ENCODE peak calls at places on chromosomes 12 and 14, in four cellular contexts. Z is thoracic aorta, N is thyroid gland, L is ovary. X is an unnamed sample.

GRCh38 chr12:66232258-66232657 is 43.2 kb downstream of the IRAK3 start:
- DNase-seq in Z (no peak), N (no peak), L (no peak), X (no peak)

GRCh38 chr14:101590062-101590461 is 28.8 kb downstream of the DIO3 start:
- DNase-seq in Z (no peak), N (no peak), L (no peak), X (no peak)

GRCh38 chr12:66379613-66380012 is 77.3 kb downstream of the HELB start:
- DNase-seq in Z (no peak), N (no peak), L (no peak), X (no peak)

GRCh38 chr12:106736051-106736957 is 38.2 kb upstream of the RIC8B start:
- DNase-seq in Z (no peak), N (peak), L (no peak), X (no peak)

GRCh38 chr12:24709201-24709600 is 239.7 kb downstream of the BCAT1 start:
- DNase-seq in Z (no peak), N (no peak), L (no peak), X (no peak)

GRCh38 chr12:93763746-93764147 is 86.6 kb downstream of the CRADD start:
- DNase-seq in Z (no peak), N (no peak), L (no peak), X (no peak)

GRCh38 chr12:120849765-120850164 is 54.4 kb downstream of the SPPL3 start:
- DNase-seq in Z (no peak), N (peak), L (no peak), X (no peak)

GRCh38 chr14:76500011-76500410 is 124.1 kb downstream of the ESRRB start:
- DNase-seq in Z (no peak), N (peak), L (no peak), X (no peak)

GRCh38 chr12:121120323-121120722 is 12.4 kb upstream of the P2RX7 start:
- DNase-seq in Z (no peak), N (no peak), L (no peak), X (no peak)

GRCh38 chr12:89060133-89060532 is 292.2 kb downstream of the DUSP6 start:
- DNase-seq in Z (no peak), N (no peak), L (no peak), X (no peak)

GRCh38 chr12:132453361-132454133 is 36.4 kb upstream of the FBRSL1 start:
- DNase-seq in Z (no peak), N (no peak), L (no peak), X (no peak)

GRCh38 chr14:69153848-69154208 is 909 bp upstream of the DCAF5 start:
- DNase-seq in Z (no peak), N (peak), L (peak), X (no peak)

GRCh38 chr12:97075583-97076268 is 168.7 kb downstream of the NEDD1 start:
- DNase-seq in Z (no peak), N (no peak), L (no peak), X (no peak)

GRCh38 chr14:30283822-30284446 is 275.0 kb upstream of the G2E3 start:
- DNase-seq in Z (no peak), N (peak), L (no peak), X (no peak)

GRCh38 chr12:3364226-3364625 is 126.8 kb upstream of the PRMT8 start:
- DNase-seq in Z (no peak), N (no peak), L (no peak), X (no peak)

GRCh38 chr12:2092890-2093289 is 40.1 kb downstream of the CACNA1C start:
- DNase-seq in Z (peak), N (no peak), L (no peak), X (no peak)

GRCh38 chr12:25845415-25845814 is 113.1 kb upstream of the RASSF8 start:
- DNase-seq in Z (no peak), N (no peak), L (no peak), X (no peak)

GRCh38 chr12:12685305-12685704 is 10.7 kb downstream of the GPR19 start:
- DNase-seq in Z (no peak), N (no peak), L (no peak), X (no peak)

GRCh38 chr14:102320033-102320660 is 601 bp downstream of the ZNF839 start:
- DNase-seq in Z (no peak), N (peak), L (peak), X (no peak)

GRCh38 chr14:36518031-36518585 is 1.9 kb downstream of the NKX2-1 start:
- DNase-seq in Z (no peak), N (no peak), L (no peak), X (no peak)

GRCh38 chr12:30839643-30840190 is 85.0 kb upstream of the CAPRIN2 start:
- DNase-seq in Z (no peak), N (no peak), L (no peak), X (no peak)

GRCh38 chr14:101496779-101497420 is 64.4 kb upstream of the DIO3 start:
- DNase-seq in Z (no peak), N (no peak), L (peak), X (no peak)

GRCh38 chr14:106657460-106657859 is 1131.1 kb downstream of the TMEM121 start:
- DNase-seq in Z (no peak), N (no peak), L (no peak), X (no peak)
- TF ChIP-seq CTCF in Z (no peak), N (no peak), L (no peak), X (no peak)

DNA sequence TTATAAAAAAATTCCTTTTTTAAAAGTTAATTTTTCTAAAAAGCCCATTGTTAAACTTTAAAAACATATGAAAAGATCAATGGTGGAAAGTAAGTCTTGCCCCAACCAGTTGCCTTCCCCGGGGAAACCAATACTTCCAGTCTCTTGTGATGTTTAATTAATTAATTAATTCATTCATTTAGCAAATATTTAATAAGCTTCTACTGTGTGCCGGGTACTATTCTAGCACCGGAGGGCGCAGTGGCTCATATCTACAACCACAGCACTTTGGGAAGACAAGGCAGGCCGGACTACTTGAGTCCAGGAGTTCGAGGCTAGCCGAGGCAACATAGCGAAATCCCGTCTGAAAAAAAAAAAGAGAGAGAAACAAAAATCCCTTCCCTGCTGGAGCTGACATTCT is 87.4 kb downstream of the HECTD4 start:
- DNase-seq in Z (no peak), N (no peak), L (no peak), X (no peak)
- TF ChIP-seq CTCF in Z (no peak), N (no peak), L (no peak), X (peak)

GRCh38 chr14:49464885-49465284 is 121.3 kb downstream of the RPS29 start:
- DNase-seq in Z (no peak), N (no peak), L (no peak), X (no peak)
- TF ChIP-seq CTCF in Z (no peak), N (no peak), L (no peak), X (no peak)

GRCh38 chr14:103504991-103505565 is 17.6 kb downstream of the CKB start:
- DNase-seq in Z (no peak), N (no peak), L (no peak), X (no peak)
- TF ChIP-seq CTCF in Z (no peak), N (no peak), L (peak), X (no peak)

GRCh38 chr14:61477845-61478438 is 156.6 kb downstream of the PRKCH start:
- DNase-seq in Z (no peak), N (peak), L (peak), X (no peak)
- TF ChIP-seq CTCF in Z (no peak), N (no peak), L (no peak), X (no peak)

DNA sequence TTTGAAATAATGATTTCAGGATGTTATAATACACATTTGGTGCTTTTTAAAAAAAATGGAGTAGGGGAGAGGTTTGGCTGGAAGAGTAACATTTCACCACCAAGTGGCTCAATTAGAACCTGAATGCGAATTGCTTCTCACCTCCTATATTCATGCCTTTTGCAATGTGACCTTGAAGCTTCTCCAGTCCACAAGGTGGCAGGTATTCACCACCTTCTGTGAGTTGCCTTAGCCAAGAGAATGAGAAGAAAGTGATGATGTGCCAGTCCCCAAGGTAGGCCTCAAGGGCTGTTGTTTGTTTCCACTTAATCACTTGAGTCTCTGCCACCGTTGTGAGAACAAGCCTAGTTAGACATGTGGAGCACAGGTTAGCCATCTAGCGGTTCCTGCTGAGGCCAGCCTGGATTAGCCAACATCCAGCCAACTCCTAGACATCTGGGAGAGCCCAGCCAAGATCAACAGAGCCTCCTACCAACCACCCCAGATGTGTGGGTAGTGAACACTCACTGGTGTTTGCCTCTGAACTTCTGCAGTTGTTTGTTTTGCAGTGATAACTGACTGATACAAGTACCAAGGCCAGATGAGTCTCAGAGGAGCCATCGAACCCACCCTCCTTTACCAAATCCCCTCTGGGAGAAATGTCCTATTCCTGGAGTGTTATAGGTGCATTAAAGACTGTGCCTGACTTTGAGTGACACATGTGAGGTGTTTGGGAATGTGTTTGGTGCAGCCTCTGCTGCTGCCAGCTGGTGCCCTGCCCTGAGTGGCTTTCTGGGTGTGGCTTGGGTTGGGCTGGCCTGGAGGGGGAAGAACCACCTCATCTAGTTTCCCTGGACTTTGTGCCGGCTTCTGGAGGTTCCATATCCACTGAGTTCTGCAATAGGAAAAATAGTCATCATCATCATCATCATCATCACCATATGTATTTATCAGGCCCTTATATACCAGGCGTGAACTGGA is 132.5 kb upstream of the RFLNA start:
- DNase-seq in Z (no peak), N (no peak), L (no peak), X (no peak)
- TF ChIP-seq CTCF in Z (no peak), N (no peak), L (no peak), X (no peak)

DNA sequence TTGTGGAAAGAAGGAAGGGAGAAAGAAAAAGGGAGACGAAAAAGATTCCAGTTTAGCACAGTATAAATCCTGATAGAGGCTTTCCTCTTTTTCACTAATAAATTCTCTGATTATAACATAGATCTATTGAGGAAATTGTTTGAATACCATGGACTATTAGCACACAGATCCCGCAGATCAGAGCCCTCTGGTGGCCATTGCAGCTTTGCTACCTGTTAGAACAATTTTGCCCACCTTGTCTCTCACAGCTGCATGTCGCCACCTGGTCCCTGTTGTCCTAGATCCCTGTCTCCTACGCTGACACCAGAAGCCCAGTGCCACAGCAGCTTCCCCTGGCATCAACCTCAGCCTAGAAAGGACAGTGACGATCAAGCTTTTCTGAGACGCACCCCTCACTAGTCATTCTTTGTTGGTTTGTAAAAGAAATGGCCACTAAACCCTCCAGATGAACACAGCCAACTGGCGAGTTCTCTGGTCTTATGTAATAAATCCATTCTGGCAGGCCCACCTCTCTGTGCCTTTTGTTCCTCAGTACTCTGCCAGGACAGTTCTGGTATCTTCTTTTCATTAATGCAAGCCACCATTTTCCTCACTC is 9.9 kb downstream of the GPHB5 start:
- DNase-seq in Z (no peak), N (no peak), L (no peak), X (no peak)
- TF ChIP-seq CTCF in Z (no peak), N (no peak), L (no peak), X (peak)

X was measured in AG09319.